ENCODE peak calls at places on chromosomes 7 and 10, in five cellular contexts. F is skeletal muscle cell; S is HT1080; P is CD4-positive, alpha-beta memory T cell; B is AG08396. G is an unnamed sample.

GRCh38 chr7:39673868-39674267 is 50.5 kb downstream of the RALA start:
- DNase-seq in P (no peak), S (no peak), B (no peak), F (no peak), G (no peak)

GRCh38 chr7:24401628-24402593 is 117.9 kb downstream of the NPY start:
- DNase-seq in S (peak), F (no peak), P (peak), B (peak), G (no peak)

GRCh38 chr10:74081192-74081803 is 69.3 kb downstream of the AP3M1 start:
- DNase-seq in F (no peak), P (peak), B (peak), S (peak), G (no peak)

GRCh38 chr7:25028370-25028971 is 48.5 kb upstream of the OSBPL3 start:
- DNase-seq in B (peak), S (peak), P (peak), F (peak), G (no peak)

GRCh38 chr10:66782776-66783175 is 143.1 kb upstream of the LRRTM3 start:
- DNase-seq in P (no peak), B (no peak), F (peak), S (peak), G (no peak)

GRCh38 chr10:1544209-1544673 is 193.1 kb downstream of the ADARB2 start:
- DNase-seq in F (no peak), S (no peak), P (no peak), B (no peak), G (no peak)

GRCh38 chr10:89852872-89853271 is 151.5 kb downstream of the KIF20B start:
- DNase-seq in F (no peak), P (no peak), S (no peak), B (no peak), G (no peak)

GRCh38 chr7:73994761-73995160 is 33.2 kb upstream of the ELN start:
- DNase-seq in S (no peak), B (no peak), F (no peak), P (no peak), G (no peak)

GRCh38 chr10:124592101-124592500 is 130.5 kb downstream of the LHPP start:
- DNase-seq in S (no peak), F (no peak), P (no peak), B (no peak), G (no peak)

GRCh38 chr10:34341473-34341872 is 473.6 kb downstream of the PARD3 start:
- DNase-seq in P (no peak), F (no peak), B (no peak), S (no peak), G (no peak)

GRCh38 chr10:78849731-78850130 is 219.0 kb upstream of the ZMIZ1 start:
- DNase-seq in P (no peak), F (no peak), B (no peak), S (no peak), G (no peak)

GRCh38 chr10:92965314-92965713 is 95.3 kb upstream of the CYP26C1 start:
- DNase-seq in S (peak), F (no peak), B (peak), P (peak), G (no peak)

GRCh38 chr10:25176421-25176968 is 1.7 kb downstream of the GPR158 start:
- DNase-seq in P (no peak), F (no peak), B (no peak), S (peak), G (no peak)

G was measured in DMS79.